ENCODE peak calls at places on chromosomes 3 and 15, in six cellular contexts. S is C1 segment of cervical spinal cord; V is uterus; Z is fibroblast of mammary gland; W is choroid plexus epithelial cell; D is stimulated activated CD8-positive, alpha-beta memory T cell treated with anti-CD3 and anti-CD28 coated beads, Interleukin-15, amount 100 ng/mL, for 24 hours. H is an unnamed sample.

GRCh38 chr3:123090700-123091585 is 24.1 kb downstream of the PDIA5 start:
- DNase-seq in S (no peak), D (no peak), W (no peak), Z (no peak), V (no peak), H (no peak)

GRCh38 chr3:166223120-166223519 is 385.9 kb upstream of the BCHE start:
- DNase-seq in D (no peak), Z (no peak), V (no peak), W (no peak), S (no peak), H (no peak)

GRCh38 chr15:62957130-62957529 is 85.4 kb upstream of the TPM1 start:
- DNase-seq in S (no peak), V (no peak), D (no peak), W (no peak), Z (no peak), H (no peak)

GRCh38 chr3:178041931-178042330 is 494.3 kb upstream of the KCNMB2 start:
- DNase-seq in Z (no peak), V (no peak), S (no peak), D (no peak), W (no peak), H (no peak)

GRCh38 chr15:58793862-58794261 is 22.8 kb downstream of the MINDY2 start:
- DNase-seq in Z (no peak), W (peak; percentile 23), S (no peak), V (no peak), D (no peak), H (no peak)

GRCh38 chr3:149245738-149246451 is 24.3 kb upstream of the CP start:
- DNase-seq in Z (peak; percentile 78), V (no peak), D (no peak), S (no peak), W (peak; percentile 79), H (no peak)

GRCh38 chr15:79960502-79961217 is 10.3 kb downstream of the BCL2A1 start:
- DNase-seq in V (no peak), Z (peak; percentile 34), D (no peak), W (peak; percentile 56), S (no peak), H (no peak)

GRCh38 chr3:46979958-46980497 is 562 bp downstream of the NBEAL2 start:
- DNase-seq in D (no peak), S (no peak), W (no peak), V (peak; percentile 54), Z (no peak), H (no peak)

GRCh38 chr15:40087991-40088928 is 20.4 kb downstream of the BMF start:
- DNase-seq in S (no peak), V (peak; percentile 72), D (no peak), Z (no peak), W (peak; percentile 61), H (no peak)

GRCh38 chr3:63809607-63810006 is 9.5 kb upstream of the C3orf49 start:
- DNase-seq in V (no peak), S (no peak), W (peak; percentile 43), Z (peak; percentile 11), D (no peak), H (no peak)

GRCh38 chr3:126053513-126053912 is 30.4 kb downstream of the SLC41A3 start:
- DNase-seq in S (no peak), Z (peak; percentile 6), W (peak; percentile 23), V (no peak), D (no peak), H (no peak)

GRCh38 chr3:46143951-46144473 is 64.1 kb downstream of the CCR1 start:
- DNase-seq in D (no peak), S (peak; percentile 7), V (no peak), W (no peak), Z (no peak), H (no peak)

GRCh38 chr3:161203485-161204098 is 17.5 kb upstream of the NMD3 start:
- DNase-seq in D (no peak), V (no peak), W (no peak), S (no peak), Z (no peak), H (no peak)

GRCh38 chr15:76349301-76350070 is 12.9 kb downstream of the ISL2 start:
- DNase-seq in S (no peak), W (no peak), V (no peak), Z (no peak), D (no peak), H (no peak)

GRCh38 chr3:88195951-88196434 is 46.2 kb downstream of the C3orf38 start:
- DNase-seq in V (no peak), S (no peak), D (no peak), W (peak; percentile 75), Z (peak; percentile 56), H (no peak)

GRCh38 chr3:193560870-193561269 is 6.2 kb upstream of the ATP13A4 start:
- DNase-seq in W (no peak), Z (no peak), D (no peak), V (no peak), S (peak; percentile 92), H (no peak)

GRCh38 chr15:101479342-101479845 is 10.1 kb downstream of the PCSK6 start:
- DNase-seq in S (no peak), V (no peak), D (no peak), Z (no peak), W (no peak), H (no peak)

GRCh38 chr3:65660000-65660598 is 378.6 kb downstream of the MAGI1 start:
- DNase-seq in V (no peak), S (no peak), Z (no peak), W (no peak), D (no peak), H (no peak)

GRCh38 chr15:63506537-63507035 is 2.2 kb downstream of the USP3 start:
- DNase-seq in Z (peak; percentile 59), D (no peak), S (peak; percentile 55), W (no peak), V (no peak), H (no peak)

GRCh38 chr3:43034200-43034599 is 55.1 kb downstream of the GASK1A start:
- DNase-seq in Z (no peak), V (no peak), D (no peak), S (no peak), W (no peak), H (no peak)

GRCh38 chr15:93562752-93563151 is 473.7 kb upstream of the RGMA start:
- DNase-seq in S (no peak), D (no peak), Z (no peak), W (no peak), V (peak; percentile 51), H (no peak)

GRCh38 chr3:98972720-98973119 is 71.2 kb upstream of the DCBLD2 start:
- DNase-seq in Z (no peak), D (no peak), S (no peak), V (no peak), W (no peak), H (no peak)

GRCh38 chr3:170999737-171000242 is 26.7 kb downstream of the SLC2A2 start:
- DNase-seq in Z (peak; percentile 94), D (no peak), W (peak; percentile 85), S (no peak), V (no peak), H (no peak)

GRCh38 chr15:33188654-33189257 is 5.8 kb downstream of the FMN1 start:
- DNase-seq in W (no peak), Z (no peak), D (no peak), S (no peak), V (no peak), H (no peak)

GRCh38 chr3:66534304-66534703 is 33.5 kb upstream of the LRIG1 start:
- DNase-seq in Z (no peak), D (no peak), W (no peak), V (no peak), S (no peak), H (no peak)

GRCh38 chr15:73454096-73454495 is 11.1 kb downstream of the REC114 start:
- DNase-seq in V (no peak), S (no peak), W (no peak), Z (no peak), D (no peak), H (no peak)

H was measured in GDM1.